ENCODE peak calls at places on chromosome 14, in four cellular contexts. U is A549, P is sigmoid colon, N is heart left ventricle. H is an unnamed sample.

GRCh38 chr14:64973826-64974225 is 1.7 kb upstream of the RAB15 start:
- DNase-seq in N (no peak), P (no peak), U (no peak), H (no peak)

GRCh38 chr14:21098134-21098891 is at the start of gene ZNF219:
- DNase-seq in N (peak; percentile 69), U (peak; percentile 57), P (peak; percentile 86), H (no peak)

GRCh38 chr14:60705100-60705499 is 19.1 kb downstream of the SIX4 start:
- DNase-seq in N (no peak), P (no peak), U (no peak), H (no peak)

GRCh38 chr14:99467338-99468075 is 13.2 kb downstream of the SETD3 start:
- DNase-seq in U (no peak), P (no peak), N (no peak), H (no peak)

GRCh38 chr14:80638620-80639215 is 302.8 kb downstream of the CEP128 start:
- DNase-seq in P (no peak), U (peak; percentile 27), N (no peak), H (no peak)

GRCh38 chr14:75389679-75390078 is 38.1 kb upstream of the JDP2 start:
- DNase-seq in P (no peak), U (no peak), N (no peak), H (no peak)

GRCh38 chr14:71304588-71305133 is 397.4 kb downstream of the PCNX1 start:
- DNase-seq in U (no peak), P (no peak), N (no peak), H (no peak)

GRCh38 chr14:63875311-63875710 is 22.5 kb downstream of the SYNE2 start:
- DNase-seq in N (peak; percentile 47), U (no peak), P (no peak), H (no peak)

GRCh38 chr14:26444745-26445144 is 153.1 kb downstream of the NOVA1 start:
- DNase-seq in P (no peak), N (no peak), U (no peak), H (no peak)

GRCh38 chr14:100438678-100439592 is 115.8 kb downstream of the SLC25A47 start:
- DNase-seq in P (peak; percentile 48), U (peak; percentile 98), N (no peak), H (no peak)

GRCh38 chr14:57707219-57707618 is 158.7 kb downstream of the SLC35F4 start:
- DNase-seq in U (no peak), P (no peak), N (no peak), H (no peak)

GRCh38 chr14:74508292-74508731 is 14.7 kb downstream of the ISCA2 start:
- DNase-seq in P (no peak), U (no peak), N (peak; percentile 23), H (peak; percentile 5)

GRCh38 chr14:21494902-21495762 is 16.0 kb downstream of the METTL3 start:
- DNase-seq in P (no peak), N (no peak), U (no peak), H (no peak)

GRCh38 chr14:51782412-51782811 is 78.0 kb upstream of the GNG2 start:
- DNase-seq in N (no peak), U (no peak), P (no peak), H (no peak)

GRCh38 chr14:92651106-92651792 is 97.2 kb downstream of the LGMN start:
- DNase-seq in P (no peak), U (no peak), N (peak; percentile 46), H (peak; percentile 75)

GRCh38 chr14:70714055-70714550 is 72.4 kb downstream of the TTC9 start:
- DNase-seq in N (peak; percentile 38), U (peak; percentile 58), P (no peak), H (no peak)

GRCh38 chr14:104602933-104603325 is 1.6 kb downstream of the TMEM179 start:
- DNase-seq in N (no peak), U (no peak), P (no peak), H (no peak)

GRCh38 chr14:102580552-102581110 is 11.8 kb upstream of the RCOR1 start:
- DNase-seq in P (no peak), U (no peak), N (no peak), H (no peak)

GRCh38 chr14:104686624-104687517 is 2.5 kb upstream of the INF2 start:
- DNase-seq in P (no peak), N (peak; percentile 19), U (no peak), H (no peak)

GRCh38 chr14:26290007-26290530 is 307.8 kb downstream of the NOVA1 start:
- DNase-seq in N (no peak), P (no peak), U (no peak), H (no peak)

GRCh38 chr14:99745307-99745951 is 47.8 kb upstream of the EML1 start:
- DNase-seq in U (no peak), P (no peak), N (no peak), H (no peak)

GRCh38 chr14:92382677-92383076 is 59.7 kb downstream of the SLC24A4 start:
- DNase-seq in P (no peak), U (peak; percentile 66), N (no peak), H (no peak)

GRCh38 chr14:98900236-98900635 is 371.8 kb downstream of the BCL11B start:
- DNase-seq in P (peak; percentile 25), N (no peak), U (no peak), H (no peak)

GRCh38 chr14:95072310-95072709 is 85.0 kb downstream of the DICER1 start:
- DNase-seq in U (no peak), N (no peak), P (no peak), H (no peak)

GRCh38 chr14:61759878-61760277 is 2.3 kb upstream of the SNAPC1 start:
- DNase-seq in U (no peak), P (no peak), N (no peak), H (no peak)

GRCh38 chr14:32662234-32662633 is 276.4 kb upstream of the NPAS3 start:
- DNase-seq in P (no peak), U (no peak), N (no peak), H (no peak)

GRCh38 chr14:55075628-55076027 is 24.2 kb downstream of the MAPK1IP1L start:
- DNase-seq in N (no peak), U (no peak), P (no peak), H (no peak)

GRCh38 chr14:89349196-89350008 is 67.6 kb downstream of the FOXN3 start:
- DNase-seq in U (no peak), N (no peak), P (peak; percentile 81), H (no peak)

GRCh38 chr14:104876251-104876699 is 11.2 kb downstream of the CEP170B start:
- DNase-seq in U (peak; percentile 28), N (no peak), P (no peak), H (no peak)

GRCh38 chr14:103828315-103828967 is 18.9 kb downstream of the PPP1R13B start:
- DNase-seq in P (peak; percentile 72), N (peak; percentile 37), U (no peak), H (no peak)

DNA sequence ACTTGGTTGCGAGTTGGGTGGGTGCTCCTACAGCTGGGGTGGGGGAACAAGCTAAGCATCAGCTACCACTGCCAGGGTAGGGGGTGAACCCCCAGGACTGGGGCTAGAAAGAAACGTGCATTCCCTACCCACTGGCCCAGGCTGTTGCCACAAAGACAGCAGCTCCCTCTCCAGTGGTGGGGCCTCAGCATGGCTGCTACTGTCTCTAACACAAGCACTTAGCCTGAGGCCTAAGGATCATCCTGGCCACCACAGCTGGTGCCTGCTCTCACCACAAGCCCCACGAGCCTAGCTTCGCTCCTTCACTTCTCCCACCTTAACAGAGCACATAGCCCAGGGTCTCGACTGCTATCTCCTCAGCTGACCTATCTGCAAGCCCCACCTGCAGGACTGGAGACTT is 18.9 kb downstream of the SLC25A21 start:
- DNase-seq in N (no peak), P (no peak), U (no peak), H (no peak)
- TF ChIP-seq POLR2A in N (no peak), P (no peak), U (no peak), H (no peak)

GRCh38 chr14:93789366-93790130 is 1.3 kb upstream of the PRIMA1 start:
- DNase-seq in N (no peak), P (peak; percentile 76), U (no peak), H (no peak)

GRCh38 chr14:93787465-93788306 is 599 bp downstream of the PRIMA1 start:
- DNase-seq in U (no peak), N (no peak), P (no peak), H (no peak)

GRCh38 chr14:93788307-93788556 is at the start of gene PRIMA1:
- DNase-seq in N (no peak), P (no peak), U (no peak), H (no peak)

GRCh38 chr14:93790966-93791365 is 2.7 kb upstream of the PRIMA1 start:
- DNase-seq in N (no peak), P (peak; percentile 56), U (no peak), H (no peak)

DNA sequence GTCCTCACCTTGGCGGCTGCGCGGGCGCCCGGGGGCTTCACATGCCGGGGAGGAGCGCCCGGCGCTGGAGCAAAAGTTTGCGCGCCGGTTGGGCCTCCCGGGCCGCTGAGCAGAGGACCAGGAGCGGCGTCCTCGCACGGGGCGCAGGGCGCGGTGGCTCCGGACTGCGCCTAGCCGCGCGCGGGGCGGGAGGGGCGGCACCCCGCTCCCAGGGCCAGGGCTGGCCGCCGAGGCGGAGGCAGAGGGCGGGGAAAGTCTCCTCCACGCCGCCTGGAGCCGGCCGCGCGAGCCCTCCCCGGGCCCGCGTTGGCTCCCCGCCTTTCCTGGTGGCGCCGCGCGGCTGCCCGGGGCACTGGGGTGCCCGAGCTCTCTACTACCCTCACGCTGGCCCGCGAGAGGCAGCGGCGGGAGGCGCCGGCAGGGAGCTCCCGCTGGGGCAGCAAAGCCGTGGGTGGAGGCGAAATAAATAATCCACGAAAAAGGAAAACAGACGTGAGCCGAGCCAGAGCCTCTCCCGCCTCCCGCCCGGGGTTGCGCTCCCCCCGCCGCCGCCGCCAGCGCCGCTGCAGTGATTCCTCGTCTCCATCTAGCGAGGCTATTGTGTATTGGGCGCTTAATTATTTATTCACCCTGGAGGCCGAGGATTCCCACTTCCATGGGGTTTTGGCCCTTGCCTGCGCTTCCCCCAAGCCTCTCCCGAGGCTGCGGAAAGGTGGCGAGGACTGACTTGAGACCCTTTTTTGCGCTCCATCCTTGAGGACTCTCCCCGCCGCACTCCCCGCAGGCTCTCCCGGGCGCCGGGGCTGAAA is 476 bp upstream of the PRIMA1 start:
- DNase-seq in P (peak; percentile 88), N (peak; percentile 55), U (peak; percentile 74), H (no peak)
- TF ChIP-seq POLR2A in P (no peak), N (no peak), U (peak; percentile 26), H (no peak)

GRCh38 chr14:34465069-34465859 is 3.2 kb upstream of the SPTSSA start:
- DNase-seq in P (no peak), N (no peak), U (no peak), H (no peak)
- TF ChIP-seq POLR2A in P (no peak), N (no peak), U (no peak), H (no peak)

GRCh38 chr14:68936476-68936875 is 42.6 kb downstream of the ACTN1 start:
- DNase-seq in N (no peak), P (no peak), U (no peak), H (no peak)

GRCh38 chr14:68934034-68934433 is 45.1 kb downstream of the ACTN1 start:
- DNase-seq in N (no peak), P (no peak), U (no peak), H (no peak)

GRCh38 chr14:68937790-68938514 is 41.1 kb downstream of the ACTN1 start:
- DNase-seq in U (no peak), P (peak; percentile 95), N (peak; percentile 65), H (no peak)

GRCh38 chr14:68936980-68937379 is 42.1 kb downstream of the ACTN1 start:
- DNase-seq in P (no peak), U (no peak), N (no peak), H (no peak)

DNA sequence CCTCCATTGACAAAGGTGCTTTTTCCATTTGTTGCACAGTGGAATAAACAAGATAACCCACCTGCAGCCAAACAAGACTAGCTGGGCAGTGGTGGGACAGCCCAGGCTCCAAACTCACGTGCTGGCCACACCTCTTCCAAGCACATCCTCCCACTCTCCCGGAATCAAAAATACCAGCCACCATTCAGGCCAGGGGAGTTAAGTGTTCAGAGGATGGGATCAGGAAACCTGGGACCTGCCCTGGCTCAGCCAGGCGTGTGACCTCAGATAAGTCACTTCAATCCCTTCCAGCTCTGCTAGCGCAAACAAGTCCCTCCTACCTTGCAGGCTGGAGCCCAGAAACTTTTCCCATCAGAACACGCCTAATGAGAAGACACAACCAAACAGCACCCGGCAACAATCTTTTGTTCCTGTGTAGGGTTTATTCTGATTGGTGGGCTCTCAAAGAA is 43.3 kb downstream of the ACTN1 start:
- DNase-seq in N (peak; percentile 58), P (peak; percentile 85), U (no peak), H (no peak)
- TF ChIP-seq POLR2A in N (no peak), P (no peak), U (no peak), H (no peak)

H was measured in GM12892.